ENCODE peak calls at places on chromosomes 6 and 20, in four cellular contexts. One of them, this sample, is unnamed.

GRCh38 chr6:81940451-81940850 is 188.0 kb upstream of the TENT5A start:
- DNase-seq in thoracic aorta: no peak
- DNase-seq in heart left ventricle: no peak
- DNase-seq in GM23248: no peak
- DNase-seq in this sample: no peak

GRCh38 chr20:48690888-48691287 is 136.9 kb downstream of the PREX1 start:
- DNase-seq in thoracic aorta: no peak
- DNase-seq in heart left ventricle: no peak
- DNase-seq in GM23248: no peak
- DNase-seq in this sample: no peak

GRCh38 chr6:170050591-170051041 is 240.3 kb downstream of the DLL1 start:
- DNase-seq in heart left ventricle: peak; percentile 12
- DNase-seq in GM23248: no peak
- DNase-seq in thoracic aorta: no peak
- DNase-seq in this sample: no peak

GRCh38 chr6:156557269-156557885 is 219.8 kb upstream of the ARID1B start:
- DNase-seq in GM23248: peak; percentile 44
- DNase-seq in heart left ventricle: no peak
- DNase-seq in thoracic aorta: no peak
- DNase-seq in this sample: no peak

GRCh38 chr6:170184324-170184723 is 106.6 kb downstream of the DLL1 start:
- DNase-seq in heart left ventricle: no peak
- DNase-seq in GM23248: no peak
- DNase-seq in thoracic aorta: no peak
- DNase-seq in this sample: no peak

GRCh38 chr6:5747379-5747778 is 259.3 kb downstream of the NRN1 start:
- DNase-seq in thoracic aorta: no peak
- DNase-seq in GM23248: no peak
- DNase-seq in heart left ventricle: no peak
- DNase-seq in this sample: no peak

GRCh38 chr6:165605182-165605875 is 57.7 kb downstream of the PDE10A start:
- DNase-seq in heart left ventricle: no peak
- DNase-seq in GM23248: no peak
- DNase-seq in thoracic aorta: no peak
- DNase-seq in this sample: no peak

GRCh38 chr6:24495516-24495847 is 713 bp downstream of the ALDH5A1 start:
- DNase-seq in GM23248: peak; percentile 48
- DNase-seq in thoracic aorta: peak; percentile 28
- DNase-seq in heart left ventricle: peak; percentile 55
- DNase-seq in this sample: no peak

GRCh38 chr6:96211341-96211740 is 195.6 kb downstream of the FUT9 start:
- DNase-seq in heart left ventricle: no peak
- DNase-seq in GM23248: no peak
- DNase-seq in thoracic aorta: no peak
- DNase-seq in this sample: no peak

GRCh38 chr6:45791181-45791580 is 224.5 kb downstream of the CLIC5 start:
- DNase-seq in GM23248: peak; percentile 66
- DNase-seq in heart left ventricle: no peak
- DNase-seq in thoracic aorta: no peak
- DNase-seq in this sample: no peak

GRCh38 chr20:56151834-56152233 is 96.7 kb upstream of the MC3R start:
- DNase-seq in heart left ventricle: no peak
- DNase-seq in thoracic aorta: no peak
- DNase-seq in GM23248: no peak
- DNase-seq in this sample: no peak

GRCh38 chr6:38213275-38213674 is 393.7 kb downstream of the ZFAND3 start:
- DNase-seq in GM23248: no peak
- DNase-seq in heart left ventricle: no peak
- DNase-seq in thoracic aorta: no peak
- DNase-seq in this sample: no peak

GRCh38 chr6:27547157-27548075 is 74.5 kb upstream of the ZNF184 start:
- DNase-seq in heart left ventricle: no peak
- DNase-seq in thoracic aorta: no peak
- DNase-seq in GM23248: peak; percentile 59
- DNase-seq in this sample: no peak

GRCh38 chr20:47559141-47559540 is 57.5 kb downstream of the NCOA3 start:
- DNase-seq in thoracic aorta: no peak
- DNase-seq in GM23248: no peak
- DNase-seq in heart left ventricle: no peak
- DNase-seq in this sample: no peak

GRCh38 chr6:156485145-156485544 is 292.0 kb upstream of the ARID1B start:
- DNase-seq in GM23248: no peak
- DNase-seq in heart left ventricle: no peak
- DNase-seq in thoracic aorta: no peak
- DNase-seq in this sample: no peak

GRCh38 chr6:130434174-130434873 is 68.5 kb downstream of the TMEM200A start:
- DNase-seq in GM23248: peak; percentile 47
- DNase-seq in thoracic aorta: no peak
- DNase-seq in heart left ventricle: no peak
- DNase-seq in this sample: no peak

GRCh38 chr20:22805219-22805618 is 220.8 kb upstream of the FOXA2 start:
- DNase-seq in GM23248: peak; percentile 78
- DNase-seq in heart left ventricle: no peak
- DNase-seq in thoracic aorta: no peak
- DNase-seq in this sample: no peak

GRCh38 chr6:119862719-119863118 is 513.2 kb upstream of the MAN1A1 start:
- DNase-seq in thoracic aorta: no peak
- DNase-seq in GM23248: no peak
- DNase-seq in heart left ventricle: no peak
- DNase-seq in this sample: no peak

GRCh38 chr6:30800876-30801275 is 56.5 kb upstream of the IER3 start:
- DNase-seq in heart left ventricle: no peak
- DNase-seq in thoracic aorta: no peak
- DNase-seq in GM23248: no peak
- DNase-seq in this sample: no peak

GRCh38 chr6:138800377-138801150 is 4.7 kb downstream of the ECT2L start:
- DNase-seq in heart left ventricle: no peak
- DNase-seq in thoracic aorta: no peak
- DNase-seq in GM23248: no peak
- DNase-seq in this sample: no peak

GRCh38 chr6:143739341-143739851 is 61.6 kb downstream of the PHACTR2 start:
- DNase-seq in thoracic aorta: no peak
- DNase-seq in heart left ventricle: no peak
- DNase-seq in GM23248: no peak
- DNase-seq in this sample: no peak

GRCh38 chr6:40931927-40932326 is 107.1 kb downstream of the UNC5CL start:
- DNase-seq in GM23248: peak; percentile 84
- DNase-seq in thoracic aorta: no peak
- DNase-seq in heart left ventricle: no peak
- DNase-seq in this sample: no peak

GRCh38 chr6:73870907-73871306 is 174.9 kb downstream of the CD109 start:
- DNase-seq in heart left ventricle: no peak
- DNase-seq in GM23248: no peak
- DNase-seq in thoracic aorta: no peak
- DNase-seq in this sample: no peak

GRCh38 chr20:43507150-43508080 is at the start of gene L3MBTL1:
- DNase-seq in thoracic aorta: no peak
- DNase-seq in heart left ventricle: peak; percentile 42
- DNase-seq in GM23248: peak; percentile 49
- DNase-seq in this sample: no peak

GRCh38 chr6:122014961-122015360 is 384.5 kb upstream of the HSF2 start:
- DNase-seq in heart left ventricle: no peak
- DNase-seq in thoracic aorta: no peak
- DNase-seq in GM23248: peak; percentile 78
- DNase-seq in this sample: no peak

GRCh38 chr6:136717297-136717990 is 74.8 kb downstream of the MAP3K5 start:
- DNase-seq in GM23248: peak; percentile 15
- DNase-seq in heart left ventricle: no peak
- DNase-seq in thoracic aorta: no peak
- DNase-seq in this sample: no peak

GRCh38 chr6:157861814-157862213 is 38.8 kb downstream of the SNX9 start:
- DNase-seq in thoracic aorta: no peak
- DNase-seq in heart left ventricle: no peak
- DNase-seq in GM23248: peak; percentile 72
- DNase-seq in this sample: no peak

GRCh38 chr6:37994238-37994637 is 174.7 kb downstream of the ZFAND3 start:
- DNase-seq in thoracic aorta: no peak
- DNase-seq in GM23248: peak; percentile 70
- DNase-seq in heart left ventricle: no peak
- DNase-seq in this sample: no peak

GRCh38 chr20:38811769-38812168 is 6.3 kb downstream of the PPP1R16B start:
- DNase-seq in thoracic aorta: no peak
- DNase-seq in heart left ventricle: no peak
- DNase-seq in GM23248: no peak
- DNase-seq in this sample: no peak

GRCh38 chr6:71288228-71289038 is at the start of gene OGFRL1:
- DNase-seq in heart left ventricle: peak; percentile 85
- DNase-seq in thoracic aorta: peak; percentile 25
- DNase-seq in GM23248: peak; percentile 92
- DNase-seq in this sample: peak; percentile 33

GRCh38 chr6:32192608-32193039 is at the start of gene GPSM3:
- DNase-seq in heart left ventricle: peak; percentile 81
- DNase-seq in GM23248: peak; percentile 25
- DNase-seq in thoracic aorta: no peak
- DNase-seq in this sample: no peak

DNA sequence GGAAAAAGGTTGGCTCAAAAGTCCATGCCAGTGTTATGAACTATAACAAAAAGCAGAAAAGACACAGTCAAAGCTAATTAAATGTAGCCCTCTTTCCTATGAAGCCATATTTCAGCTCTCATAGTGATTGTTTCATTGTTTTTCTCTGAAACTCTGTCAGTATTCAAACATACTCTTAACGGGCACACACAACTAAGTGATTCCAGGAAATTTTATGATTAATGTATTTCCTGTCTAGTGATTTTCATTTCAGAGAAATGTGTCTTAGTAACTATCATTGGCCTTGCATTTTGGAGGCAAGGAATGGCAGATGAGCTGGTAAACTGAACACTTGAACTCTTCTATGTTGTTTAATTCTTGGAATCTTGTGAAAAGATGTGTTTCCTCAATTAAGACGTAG is 68.0 kb downstream of the CLVS2 start:
- DNase-seq in thoracic aorta: no peak
- DNase-seq in heart left ventricle: no peak
- DNase-seq in GM23248: no peak
- DNase-seq in this sample: no peak
- H3K4me3 ChIP-seq in thoracic aorta: no peak overlapping the region
- H3K4me3 ChIP-seq in heart left ventricle: no peak overlapping the region
- H3K4me3 ChIP-seq in GM23248: no peak overlapping the region
- H3K4me3 ChIP-seq in this sample: no peak overlapping the region

GRCh38 chr6:151633517-151634335 is 139.9 kb downstream of the CCDC170 start:
- DNase-seq in heart left ventricle: no peak
- DNase-seq in GM23248: no peak
- DNase-seq in thoracic aorta: no peak
- DNase-seq in this sample: no peak
- H3K4me1 ChIP-seq in heart left ventricle: no peaks in the 10 kb centered on the region
- H3K4me1 ChIP-seq in GM23248: no peaks in the 10 kb centered on the region
- H3K4me1 ChIP-seq in thoracic aorta: peaks cover 2% of the 10 kb centered on the region
- H3K4me1 ChIP-seq in this sample: no peaks in the 10 kb centered on the region

GRCh38 chr6:36120539-36120938 is 9.8 kb upstream of the MAPK13 start:
- DNase-seq in thoracic aorta: no peak
- DNase-seq in heart left ventricle: peak; percentile 40
- DNase-seq in GM23248: no peak
- DNase-seq in this sample: peak; percentile 65
- H3K4me3 ChIP-seq in thoracic aorta: no peak overlapping the region
- H3K4me3 ChIP-seq in heart left ventricle: no peak overlapping the region
- H3K4me3 ChIP-seq in GM23248: no peak overlapping the region
- H3K4me3 ChIP-seq in this sample: no peak overlapping the region

GRCh38 chr20:32441638-32442037 is 83.5 kb downstream of the ASXL1 start:
- DNase-seq in heart left ventricle: no peak
- DNase-seq in thoracic aorta: no peak
- DNase-seq in GM23248: no peak
- DNase-seq in this sample: no peak
- H3K4me1 ChIP-seq in heart left ventricle: no peaks in the 10 kb centered on the region
- H3K4me1 ChIP-seq in thoracic aorta: no peaks in the 10 kb centered on the region
- H3K4me1 ChIP-seq in GM23248: peaks cover 13% of the 10 kb centered on the region
- H3K4me1 ChIP-seq in this sample: peaks cover 4% of the 10 kb centered on the region

GRCh38 chr6:134291156-134291555 is 26.8 kb downstream of the SGK1 start:
- DNase-seq in thoracic aorta: no peak
- DNase-seq in heart left ventricle: no peak
- DNase-seq in GM23248: no peak
- DNase-seq in this sample: no peak

GRCh38 chr6:134293659-134294161 is 24.2 kb downstream of the SGK1 start:
- DNase-seq in thoracic aorta: no peak
- DNase-seq in GM23248: no peak
- DNase-seq in heart left ventricle: no peak
- DNase-seq in this sample: no peak

GRCh38 chr6:134289204-134289575 is 28.7 kb downstream of the SGK1 start:
- DNase-seq in thoracic aorta: no peak
- DNase-seq in heart left ventricle: no peak
- DNase-seq in GM23248: peak; percentile 82
- DNase-seq in this sample: no peak

GRCh38 chr6:134287863-134288537 is 29.9 kb downstream of the SGK1 start:
- DNase-seq in thoracic aorta: no peak
- DNase-seq in heart left ventricle: no peak
- DNase-seq in GM23248: peak; percentile 25
- DNase-seq in this sample: no peak

GRCh38 chr6:134288538-134289203 is 29.2 kb downstream of the SGK1 start:
- DNase-seq in heart left ventricle: no peak
- DNase-seq in thoracic aorta: no peak
- DNase-seq in GM23248: peak; percentile 93
- DNase-seq in this sample: no peak
- H3K4me3 ChIP-seq in heart left ventricle: no peak overlapping the region
- H3K4me3 ChIP-seq in thoracic aorta: no peak overlapping the region
- H3K4me3 ChIP-seq in GM23248: peak overlapping the region; percentile 11
- H3K4me3 ChIP-seq in this sample: no peak overlapping the region

GRCh38 chr6:7902867-7903266 is 7.7 kb downstream of the TXNDC5 start:
- DNase-seq in thoracic aorta: no peak
- DNase-seq in GM23248: no peak
- DNase-seq in heart left ventricle: no peak
- DNase-seq in this sample: no peak
- H3K4me1 ChIP-seq in thoracic aorta: no peaks in the 10 kb centered on the region
- H3K4me1 ChIP-seq in GM23248: no peaks in the 10 kb centered on the region
- H3K4me1 ChIP-seq in heart left ventricle: peaks cover 15% of the 10 kb centered on the region
- H3K4me1 ChIP-seq in this sample: peaks cover 4% of the 10 kb centered on the region

DNA sequence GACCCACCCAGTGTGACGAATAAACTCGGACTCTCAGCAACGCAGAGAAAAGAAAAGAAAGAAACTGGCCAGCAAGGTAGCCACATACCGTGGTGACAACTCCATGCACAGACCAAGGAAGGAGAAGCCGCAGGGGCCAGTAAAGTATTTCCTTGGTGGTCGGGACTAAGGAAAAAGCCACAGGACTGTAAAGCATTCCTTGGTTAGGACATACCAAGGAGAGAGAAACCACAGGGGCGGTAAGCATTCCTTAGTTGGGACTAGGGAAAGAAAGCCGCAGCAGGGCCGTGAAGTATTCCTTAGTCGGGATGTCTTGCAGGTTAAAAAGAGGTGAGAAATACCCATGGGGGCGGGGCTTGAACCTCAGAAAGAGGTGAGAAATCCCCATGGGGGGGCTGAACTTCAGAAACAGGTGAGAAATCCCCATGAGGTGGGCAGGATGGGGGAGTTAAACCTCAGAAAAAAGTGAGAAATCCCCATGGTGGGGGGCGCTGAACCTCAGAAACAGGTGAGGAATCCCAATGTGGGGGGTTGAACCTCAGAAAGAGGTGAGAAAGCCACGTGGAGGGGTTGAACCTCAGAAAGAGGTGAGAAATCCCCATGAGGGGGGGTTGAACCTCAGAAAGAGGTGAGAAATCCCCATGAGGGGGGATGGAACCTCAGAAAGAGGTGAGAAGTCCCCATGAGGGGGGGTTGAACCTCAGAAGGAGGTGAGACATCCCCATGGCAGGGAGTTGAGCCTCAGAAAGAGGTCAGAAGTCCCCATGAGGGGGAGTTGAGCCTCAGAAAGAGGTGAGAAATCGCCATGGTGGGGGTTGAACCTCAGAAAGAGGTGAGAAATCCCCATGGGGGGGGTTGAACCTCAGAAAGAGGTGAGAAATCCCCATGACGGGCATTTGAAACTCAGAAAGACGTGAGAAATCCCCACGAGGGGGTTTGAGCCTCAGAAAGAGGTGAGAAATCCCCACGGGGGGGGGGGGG is 14.0 kb upstream of the GOPC start:
- DNase-seq in thoracic aorta: no peak
- DNase-seq in heart left ventricle: no peak
- DNase-seq in GM23248: peak; percentile 8
- DNase-seq in this sample: no peak
- H3K4me3 ChIP-seq in thoracic aorta: no peak overlapping the region
- H3K4me3 ChIP-seq in heart left ventricle: no peak overlapping the region
- H3K4me3 ChIP-seq in GM23248: no peak overlapping the region
- H3K4me3 ChIP-seq in this sample: no peak overlapping the region

This sample was measured in ascending aorta.